ENCODE peak calls at places on chromosomes 3 and 15, in five cellular contexts. One of them, this sample, is unnamed.

GRCh38 chr3:65444448-65444815 is 594.3 kb downstream of the MAGI1 start:
- DNase-seq in choroid plexus epithelial cell: no peak
- DNase-seq in EL: no peak
- DNase-seq in T-cell: no peak
- DNase-seq in lower leg skin: no peak
- DNase-seq in this sample: no peak

GRCh38 chr15:99100245-99101173 is 4.4 kb upstream of the SYNM start:
- DNase-seq in lower leg skin: no peak
- DNase-seq in choroid plexus epithelial cell: peak; percentile 74
- DNase-seq in T-cell: peak; percentile 17
- DNase-seq in EL: peak; percentile 71
- DNase-seq in this sample: peak; percentile 90

GRCh38 chr3:141080407-141080806 is 29.3 kb downstream of the SPSB4 start:
- DNase-seq in lower leg skin: no peak
- DNase-seq in choroid plexus epithelial cell: no peak
- DNase-seq in T-cell: no peak
- DNase-seq in EL: no peak
- DNase-seq in this sample: no peak

GRCh38 chr3:50327943-50328691 is at the start of gene TUSC2:
- DNase-seq in choroid plexus epithelial cell: peak; percentile 97
- DNase-seq in EL: peak; percentile 97
- DNase-seq in T-cell: peak; percentile 95
- DNase-seq in lower leg skin: peak; percentile 97
- DNase-seq in this sample: peak; percentile 99

GRCh38 chr3:50674349-50675178 is at the start of gene DOCK3:
- DNase-seq in lower leg skin: no peak
- DNase-seq in EL: peak; percentile 39
- DNase-seq in choroid plexus epithelial cell: peak; percentile 50
- DNase-seq in T-cell: peak; percentile 69
- DNase-seq in this sample: peak; percentile 93

GRCh38 chr3:71388535-71389120 is 194.9 kb downstream of the FOXP1 start:
- DNase-seq in EL: no peak
- DNase-seq in choroid plexus epithelial cell: no peak
- DNase-seq in T-cell: no peak
- DNase-seq in lower leg skin: no peak
- DNase-seq in this sample: no peak

GRCh38 chr3:76566904-76567303 is 473.0 kb upstream of the ROBO2 start:
- DNase-seq in EL: no peak
- DNase-seq in lower leg skin: no peak
- DNase-seq in T-cell: no peak
- DNase-seq in choroid plexus epithelial cell: no peak
- DNase-seq in this sample: no peak

GRCh38 chr3:34005886-34006285 is 207.5 kb downstream of the PDCD6IP start:
- DNase-seq in EL: peak; percentile 90
- DNase-seq in choroid plexus epithelial cell: peak; percentile 68
- DNase-seq in lower leg skin: no peak
- DNase-seq in T-cell: no peak
- DNase-seq in this sample: no peak

This sample was measured in neural progenitor cell.